ENCODE peak calls at places on chromosomes 5 and 9, in seven cellular contexts. One of them, this sample, is unnamed.

GRCh38 chr5:149242339-149242738 is 29.3 kb upstream of the AFAP1L1 start:
- DNase-seq in kidney epithelial cell: no peak
- DNase-seq in Peyer's patch: no peak
- DNase-seq in astrocyte: no peak
- DNase-seq in SJSA1: no peak
- DNase-seq in astrocyte of the spinal cord: no peak
- DNase-seq in WERI-Rb-1: no peak
- DNase-seq in this sample: no peak

GRCh38 chr5:159605585-159605984 is 275.3 kb upstream of the IL12B start:
- DNase-seq in kidney epithelial cell: no peak
- DNase-seq in Peyer's patch: no peak
- DNase-seq in astrocyte: peak
- DNase-seq in SJSA1: no peak
- DNase-seq in astrocyte of the spinal cord: peak
- DNase-seq in WERI-Rb-1: no peak
- DNase-seq in this sample: peak

GRCh38 chr9:36194326-36195000 is 3.7 kb downstream of the CLTA start:
- DNase-seq in kidney epithelial cell: no peak
- DNase-seq in Peyer's patch: no peak
- DNase-seq in astrocyte: no peak
- DNase-seq in SJSA1: no peak
- DNase-seq in astrocyte of the spinal cord: peak
- DNase-seq in WERI-Rb-1: no peak
- DNase-seq in this sample: peak

GRCh38 chr9:121122450-121123032 is 47.8 kb downstream of the CNTRL start:
- DNase-seq in kidney epithelial cell: no peak
- DNase-seq in Peyer's patch: no peak
- DNase-seq in astrocyte: no peak
- DNase-seq in SJSA1: no peak
- DNase-seq in astrocyte of the spinal cord: peak
- DNase-seq in WERI-Rb-1: no peak
- DNase-seq in this sample: peak

GRCh38 chr9:112081918-112082729 is 93.0 kb downstream of the SUSD1 start:
- DNase-seq in kidney epithelial cell: no peak
- DNase-seq in Peyer's patch: no peak
- DNase-seq in astrocyte: no peak
- DNase-seq in SJSA1: no peak
- DNase-seq in astrocyte of the spinal cord: no peak
- DNase-seq in WERI-Rb-1: no peak
- DNase-seq in this sample: no peak

GRCh38 chr5:72501475-72501874 is 5.7 kb downstream of the ZNF366 start:
- DNase-seq in kidney epithelial cell: no peak
- DNase-seq in Peyer's patch: no peak
- DNase-seq in astrocyte: peak
- DNase-seq in SJSA1: no peak
- DNase-seq in astrocyte of the spinal cord: peak
- DNase-seq in WERI-Rb-1: no peak
- DNase-seq in this sample: no peak

GRCh38 chr5:139740138-139740992 is 55.2 kb upstream of the PSD2 start:
- DNase-seq in kidney epithelial cell: no peak
- DNase-seq in Peyer's patch: no peak
- DNase-seq in astrocyte: no peak
- DNase-seq in SJSA1: no peak
- DNase-seq in astrocyte of the spinal cord: no peak
- DNase-seq in WERI-Rb-1: no peak
- DNase-seq in this sample: no peak

GRCh38 chr9:100052375-100052774 is 46.4 kb downstream of the ERP44 start:
- DNase-seq in kidney epithelial cell: no peak
- DNase-seq in Peyer's patch: no peak
- DNase-seq in astrocyte: no peak
- DNase-seq in SJSA1: no peak
- DNase-seq in astrocyte of the spinal cord: no peak
- DNase-seq in WERI-Rb-1: no peak
- DNase-seq in this sample: no peak

GRCh38 chr5:66224273-66224672 is 80.2 kb downstream of the SREK1 start:
- DNase-seq in kidney epithelial cell: no peak
- DNase-seq in Peyer's patch: no peak
- DNase-seq in astrocyte: no peak
- DNase-seq in SJSA1: no peak
- DNase-seq in astrocyte of the spinal cord: no peak
- DNase-seq in WERI-Rb-1: no peak
- DNase-seq in this sample: no peak

GRCh38 chr9:99421369-99421768 is 199.3 kb downstream of the SEC61B start:
- DNase-seq in kidney epithelial cell: no peak
- DNase-seq in Peyer's patch: no peak
- DNase-seq in astrocyte: no peak
- DNase-seq in SJSA1: no peak
- DNase-seq in astrocyte of the spinal cord: no peak
- DNase-seq in WERI-Rb-1: no peak
- DNase-seq in this sample: no peak

GRCh38 chr5:160213537-160213936 is 15.8 kb upstream of the FABP6 start:
- DNase-seq in kidney epithelial cell: no peak
- DNase-seq in Peyer's patch: no peak
- DNase-seq in astrocyte: peak
- DNase-seq in SJSA1: no peak
- DNase-seq in astrocyte of the spinal cord: no peak
- DNase-seq in WERI-Rb-1: no peak
- DNase-seq in this sample: no peak

GRCh38 chr5:16082982-16083381 is 96.6 kb downstream of the MARCHF11 start:
- DNase-seq in kidney epithelial cell: no peak
- DNase-seq in Peyer's patch: no peak
- DNase-seq in astrocyte: no peak
- DNase-seq in SJSA1: no peak
- DNase-seq in astrocyte of the spinal cord: no peak
- DNase-seq in WERI-Rb-1: no peak
- DNase-seq in this sample: no peak

GRCh38 chr9:90981726-90982125 is 180.1 kb downstream of the SYK start:
- DNase-seq in kidney epithelial cell: no peak
- DNase-seq in Peyer's patch: no peak
- DNase-seq in astrocyte: no peak
- DNase-seq in SJSA1: no peak
- DNase-seq in astrocyte of the spinal cord: no peak
- DNase-seq in WERI-Rb-1: no peak
- DNase-seq in this sample: no peak

GRCh38 chr5:72955143-72955767 is 586 bp upstream of the FCHO2 start:
- DNase-seq in kidney epithelial cell: no peak
- DNase-seq in Peyer's patch: peak
- DNase-seq in astrocyte: no peak
- DNase-seq in SJSA1: no peak
- DNase-seq in astrocyte of the spinal cord: no peak
- DNase-seq in WERI-Rb-1: no peak
- DNase-seq in this sample: peak

GRCh38 chr5:17379188-17379951 is 118.7 kb upstream of the TAF11L2 start:
- DNase-seq in kidney epithelial cell: no peak
- DNase-seq in Peyer's patch: no peak
- DNase-seq in astrocyte: peak
- DNase-seq in SJSA1: peak
- DNase-seq in astrocyte of the spinal cord: peak
- DNase-seq in WERI-Rb-1: peak
- DNase-seq in this sample: peak

GRCh38 chr5:86968311-86968753 is 299.4 kb upstream of the RASA1 start:
- DNase-seq in kidney epithelial cell: no peak
- DNase-seq in Peyer's patch: no peak
- DNase-seq in astrocyte: peak
- DNase-seq in SJSA1: peak
- DNase-seq in astrocyte of the spinal cord: peak
- DNase-seq in WERI-Rb-1: peak
- DNase-seq in this sample: peak

GRCh38 chr5:107337281-107337680 is 333.5 kb downstream of the EFNA5 start:
- DNase-seq in kidney epithelial cell: no peak
- DNase-seq in Peyer's patch: no peak
- DNase-seq in astrocyte: peak
- DNase-seq in SJSA1: no peak
- DNase-seq in astrocyte of the spinal cord: peak
- DNase-seq in WERI-Rb-1: no peak
- DNase-seq in this sample: no peak

GRCh38 chr5:21615195-21615765 is 1237.9 kb downstream of the CDH12 start:
- DNase-seq in kidney epithelial cell: no peak
- DNase-seq in Peyer's patch: no peak
- DNase-seq in astrocyte: no peak
- DNase-seq in SJSA1: no peak
- DNase-seq in astrocyte of the spinal cord: no peak
- DNase-seq in WERI-Rb-1: no peak
- DNase-seq in this sample: no peak

GRCh38 chr9:114002986-114003740 is 74.9 kb downstream of the AMBP start:
- DNase-seq in kidney epithelial cell: no peak
- DNase-seq in Peyer's patch: peak
- DNase-seq in astrocyte: peak
- DNase-seq in SJSA1: peak
- DNase-seq in astrocyte of the spinal cord: peak
- DNase-seq in WERI-Rb-1: no peak
- DNase-seq in this sample: no peak

GRCh38 chr5:168740821-168741213 is 161.6 kb upstream of the PANK3 start:
- DNase-seq in kidney epithelial cell: no peak
- DNase-seq in Peyer's patch: no peak
- DNase-seq in astrocyte: no peak
- DNase-seq in SJSA1: peak
- DNase-seq in astrocyte of the spinal cord: no peak
- DNase-seq in WERI-Rb-1: no peak
- DNase-seq in this sample: no peak

DNA sequence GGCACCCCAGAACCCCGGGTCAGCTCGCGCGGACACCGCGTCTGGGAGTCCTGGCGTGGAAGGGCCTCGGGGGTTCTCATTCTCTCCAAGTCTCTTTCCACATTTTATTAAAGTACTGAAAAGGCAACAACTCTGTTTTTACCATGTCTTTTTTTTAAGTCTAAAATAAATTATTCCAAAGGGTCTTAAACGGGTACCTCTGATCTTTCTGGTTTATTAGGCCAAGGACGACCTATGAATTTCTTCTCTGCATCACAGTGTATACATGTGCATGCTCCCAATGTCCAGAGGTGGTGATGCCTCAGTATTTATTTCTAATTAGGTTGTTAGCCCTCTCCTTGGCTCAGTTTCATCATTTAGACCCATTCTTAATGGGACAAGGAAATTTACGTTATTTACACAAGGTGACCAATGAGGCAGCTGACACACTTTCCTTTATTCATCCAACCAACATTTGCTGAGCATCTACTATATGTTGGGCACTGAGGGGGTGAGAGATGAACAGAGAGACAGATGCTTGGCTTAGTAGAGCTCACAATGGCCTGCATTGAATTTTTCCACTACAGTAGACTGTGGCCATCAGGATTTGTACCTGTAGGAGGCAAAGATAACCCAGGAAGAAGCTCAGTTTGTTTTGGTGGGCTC is 7.6 kb upstream of the OTP start:
- DNase-seq in kidney epithelial cell: no peak
- DNase-seq in Peyer's patch: no peak
- DNase-seq in astrocyte: no peak
- DNase-seq in SJSA1: no peak
- DNase-seq in astrocyte of the spinal cord: no peak
- DNase-seq in WERI-Rb-1: no peak
- DNase-seq in this sample: no peak
- H3K4me3 ChIP-seq in kidney epithelial cell: no peak
- H3K4me3 ChIP-seq in Peyer's patch: no peak
- H3K4me3 ChIP-seq in astrocyte: no peak
- H3K4me3 ChIP-seq in SJSA1: no peak
- H3K4me3 ChIP-seq in astrocyte of the spinal cord: no peak
- H3K4me3 ChIP-seq in WERI-Rb-1: peak
- H3K4me3 ChIP-seq in this sample: no peak

GRCh38 chr9:32502996-32503395 is 23.0 kb downstream of the RIGI start:
- DNase-seq in kidney epithelial cell: no peak
- DNase-seq in Peyer's patch: no peak
- DNase-seq in astrocyte: no peak
- DNase-seq in SJSA1: no peak
- DNase-seq in astrocyte of the spinal cord: peak
- DNase-seq in WERI-Rb-1: no peak
- DNase-seq in this sample: peak

GRCh38 chr9:32508728-32509127 is 17.3 kb downstream of the RIGI start:
- DNase-seq in kidney epithelial cell: no peak
- DNase-seq in Peyer's patch: no peak
- DNase-seq in astrocyte: no peak
- DNase-seq in SJSA1: no peak
- DNase-seq in astrocyte of the spinal cord: no peak
- DNase-seq in WERI-Rb-1: no peak
- DNase-seq in this sample: no peak
- H3K4me3 ChIP-seq in kidney epithelial cell: no peak
- H3K4me3 ChIP-seq in Peyer's patch: no peak
- H3K4me3 ChIP-seq in astrocyte: no peak
- H3K4me3 ChIP-seq in SJSA1: no peak
- H3K4me3 ChIP-seq in astrocyte of the spinal cord: no peak
- H3K4me3 ChIP-seq in WERI-Rb-1: no peak
- H3K4me3 ChIP-seq in this sample: no peak

GRCh38 chr9:129290606-129291005 is 112.5 kb upstream of the IER5L start:
- DNase-seq in kidney epithelial cell: no peak
- DNase-seq in Peyer's patch: no peak
- DNase-seq in astrocyte: no peak
- DNase-seq in SJSA1: no peak
- DNase-seq in astrocyte of the spinal cord: no peak
- DNase-seq in WERI-Rb-1: peak
- DNase-seq in this sample: no peak

GRCh38 chr9:129289883-129290282 is 111.8 kb upstream of the IER5L start:
- DNase-seq in kidney epithelial cell: no peak
- DNase-seq in Peyer's patch: no peak
- DNase-seq in astrocyte: no peak
- DNase-seq in SJSA1: no peak
- DNase-seq in astrocyte of the spinal cord: no peak
- DNase-seq in WERI-Rb-1: peak
- DNase-seq in this sample: no peak

GRCh38 chr9:129291041-129291501 is 113.0 kb upstream of the IER5L start:
- DNase-seq in kidney epithelial cell: no peak
- DNase-seq in Peyer's patch: no peak
- DNase-seq in astrocyte: no peak
- DNase-seq in SJSA1: no peak
- DNase-seq in astrocyte of the spinal cord: no peak
- DNase-seq in WERI-Rb-1: peak
- DNase-seq in this sample: no peak

GRCh38 chr9:129287595-129288305 is 109.7 kb upstream of the IER5L start:
- DNase-seq in kidney epithelial cell: no peak
- DNase-seq in Peyer's patch: no peak
- DNase-seq in astrocyte: no peak
- DNase-seq in SJSA1: no peak
- DNase-seq in astrocyte of the spinal cord: no peak
- DNase-seq in WERI-Rb-1: peak
- DNase-seq in this sample: no peak

GRCh38 chr9:129289131-129289731 is 111.2 kb upstream of the IER5L start:
- DNase-seq in kidney epithelial cell: no peak
- DNase-seq in Peyer's patch: no peak
- DNase-seq in astrocyte: no peak
- DNase-seq in SJSA1: no peak
- DNase-seq in astrocyte of the spinal cord: no peak
- DNase-seq in WERI-Rb-1: peak
- DNase-seq in this sample: no peak
- H3K4me3 ChIP-seq in kidney epithelial cell: no peak
- H3K4me3 ChIP-seq in Peyer's patch: no peak
- H3K4me3 ChIP-seq in astrocyte: no peak
- H3K4me3 ChIP-seq in SJSA1: no peak
- H3K4me3 ChIP-seq in astrocyte of the spinal cord: no peak
- H3K4me3 ChIP-seq in WERI-Rb-1: no peak
- H3K4me3 ChIP-seq in this sample: no peak

DNA sequence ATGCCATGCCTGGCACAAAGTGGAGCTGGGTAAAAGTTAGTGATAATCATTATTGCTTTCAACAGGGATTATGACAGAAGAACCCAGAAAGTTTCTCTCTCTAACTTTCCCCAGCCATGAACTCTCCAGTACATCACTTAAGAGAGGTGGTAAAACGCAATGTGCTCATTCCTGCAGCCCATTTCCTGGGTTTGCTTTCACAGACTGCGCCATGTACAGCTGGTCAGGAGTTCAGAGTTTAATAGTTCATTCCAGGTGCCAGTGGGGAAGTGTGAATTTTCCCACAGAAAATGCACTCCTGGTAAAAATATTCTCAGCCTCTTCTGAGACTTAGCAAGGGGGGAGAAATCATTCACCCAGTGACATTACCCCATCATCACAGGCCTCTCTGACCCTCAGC is 35.5 kb downstream of the ADAM19 start:
- DNase-seq in kidney epithelial cell: no peak
- DNase-seq in Peyer's patch: no peak
- DNase-seq in astrocyte: no peak
- DNase-seq in SJSA1: no peak
- DNase-seq in astrocyte of the spinal cord: no peak
- DNase-seq in WERI-Rb-1: no peak
- DNase-seq in this sample: peak
- H3K4me3 ChIP-seq in kidney epithelial cell: no peak
- H3K4me3 ChIP-seq in Peyer's patch: no peak
- H3K4me3 ChIP-seq in astrocyte: no peak
- H3K4me3 ChIP-seq in SJSA1: no peak
- H3K4me3 ChIP-seq in astrocyte of the spinal cord: no peak
- H3K4me3 ChIP-seq in WERI-Rb-1: no peak
- H3K4me3 ChIP-seq in this sample: no peak

This sample was measured in choroid plexus epithelial cell.